ENCODE peak calls at places on chromosomes 1 and 21, in nine cellular contexts. T is GM23338, Z is OCI-LY7, Y is neural progenitor cell, P is hepatocyte, D is HCT116, F is PC-3, Q is GM23248, I is SK-N-SH. H is an unnamed sample. For H3K4me1, the result is how much of the 10 kb centered on the place peaks cover.

GRCh38 chr1:52602328-52603300 is at the start of gene GPX7:
- DNase-seq in T (peak), Z (no peak), Y (peak), P (peak), D (no peak), F (no peak), Q (peak), I (peak), H (peak)

GRCh38 chr1:40951943-40952743 is 27.4 kb upstream of the CTPS1 start:
- DNase-seq in T (peak), Z (peak), Y (peak), P (peak), D (peak), F (peak), Q (peak), I (peak), H (peak)

GRCh38 chr1:119376594-119376993 is 8.0 kb downstream of the HAO2 start:
- DNase-seq in T (no peak), Z (no peak), Y (no peak), P (no peak), D (no peak), F (no peak), Q (no peak), I (no peak), H (no peak)

GRCh38 chr1:53548031-53548491 is 88.9 kb downstream of the DMRTB1 start:
- DNase-seq in T (no peak), Z (no peak), Y (no peak), P (no peak), D (no peak), F (no peak), Q (no peak), I (peak), H (no peak)

GRCh38 chr1:28927442-28928305 is 13.3 kb downstream of the EPB41 start:
- DNase-seq in T (no peak), Z (peak), Y (peak), P (no peak), D (no peak), F (no peak), Q (peak), I (peak), H (peak)

GRCh38 chr1:201183209-201183608 is 7.4 kb upstream of the IGFN1 start:
- DNase-seq in T (no peak), Z (no peak), Y (no peak), P (no peak), D (no peak), F (no peak), Q (no peak), I (no peak), H (no peak)

GRCh38 chr1:201714542-201715276 is 114.2 kb upstream of the IPO9 start:
- DNase-seq in T (no peak), Z (no peak), Y (peak), P (peak), D (peak), F (peak), Q (peak), I (no peak), H (no peak)

GRCh38 chr1:170205301-170205700 is 59.5 kb downstream of the NTMT2 start:
- DNase-seq in T (no peak), Z (no peak), Y (no peak), P (no peak), D (no peak), F (no peak), Q (peak), I (no peak), H (no peak)

GRCh38 chr1:63662056-63662836 is 69.0 kb downstream of the PGM1 start:
- DNase-seq in T (no peak), Z (no peak), Y (no peak), P (no peak), D (peak), F (peak), Q (peak), I (no peak), H (no peak)

GRCh38 chr1:236692128-236692527 is 5.8 kb downstream of the ACTN2 start:
- DNase-seq in T (no peak), Z (no peak), Y (no peak), P (no peak), D (no peak), F (no peak), Q (no peak), I (no peak), H (no peak)

GRCh38 chr21:20971296-20971921 is 26.8 kb upstream of the NCAM2 start:
- DNase-seq in T (peak), Z (peak), Y (peak), P (peak), D (no peak), F (peak), Q (peak), I (peak), H (peak)

GRCh38 chr1:90045853-90046563 is 51.1 kb downstream of the ZNF326 start:
- DNase-seq in T (peak), Z (peak), Y (peak), P (peak), D (peak), F (peak), Q (peak), I (peak), H (peak)

GRCh38 chr1:27605796-27606707 is 2.1 kb upstream of the AHDC1 start:
- DNase-seq in T (peak), Z (peak), Y (peak), P (peak), D (peak), F (peak), Q (peak), I (peak), H (peak)

GRCh38 chr1:6208723-6209660 is 3.1 kb downstream of the RNF207 start:
- DNase-seq in T (peak), Z (no peak), Y (peak), P (peak), D (no peak), F (no peak), Q (peak), I (peak), H (no peak)

GRCh38 chr1:12621346-12622320 is 3.6 kb upstream of the DHRS3 start:
- DNase-seq in T (no peak), Z (no peak), Y (no peak), P (peak), D (no peak), F (no peak), Q (no peak), I (no peak), H (no peak)

GRCh38 chr1:56803561-56804156 is 15.5 kb downstream of the FYB2 start:
- DNase-seq in T (peak), Z (peak), Y (peak), P (peak), D (peak), F (peak), Q (peak), I (peak), H (peak)

GRCh38 chr1:12142891-12143630 is 23.7 kb upstream of the TNFRSF1B start:
- DNase-seq in T (no peak), Z (no peak), Y (no peak), P (no peak), D (no peak), F (no peak), Q (no peak), I (no peak), H (no peak)

GRCh38 chr1:99544328-99544727 is 101.6 kb upstream of the PALMD start:
- DNase-seq in T (no peak), Z (no peak), Y (no peak), P (peak), D (no peak), F (peak), Q (peak), I (no peak), H (no peak)

GRCh38 chr1:16386454-16387113 is 19.5 kb downstream of the SZRD1 start:
- DNase-seq in T (no peak), Z (no peak), Y (no peak), P (no peak), D (no peak), F (peak), Q (peak), I (peak), H (no peak)

GRCh38 chr1:169113613-169114119 is 7.2 kb downstream of the ATP1B1 start:
- DNase-seq in T (peak), Z (peak), Y (no peak), P (no peak), D (peak), F (peak), Q (peak), I (no peak), H (no peak)

GRCh38 chr1:197919523-197920301 is 2.5 kb downstream of the LHX9 start:
- DNase-seq in T (peak), Z (no peak), Y (peak), P (no peak), D (no peak), F (no peak), Q (no peak), I (peak), H (no peak)

GRCh38 chr1:111958911-111959310 is 30.6 kb downstream of the KCND3 start:
- DNase-seq in T (no peak), Z (no peak), Y (no peak), P (no peak), D (no peak), F (no peak), Q (no peak), I (no peak), H (no peak)

GRCh38 chr1:156644640-156645039 is 2.7 kb downstream of the BCAN start:
- DNase-seq in T (no peak), Z (no peak), Y (no peak), P (no peak), D (no peak), F (no peak), Q (no peak), I (no peak), H (no peak)

GRCh38 chr1:95122151-95122697 is 5.1 kb downstream of the TLCD4 start:
- DNase-seq in T (no peak), Z (no peak), Y (no peak), P (peak), D (no peak), F (no peak), Q (no peak), I (no peak), H (no peak)

GRCh38 chr1:95124342-95124741 is 7.2 kb downstream of the TLCD4 start:
- DNase-seq in T (no peak), Z (no peak), Y (no peak), P (no peak), D (no peak), F (no peak), Q (no peak), I (no peak), H (no peak)

GRCh38 chr1:95126846-95127245 is 9.7 kb downstream of the TLCD4 start:
- DNase-seq in T (no peak), Z (no peak), Y (no peak), P (no peak), D (no peak), F (no peak), Q (no peak), I (no peak), H (no peak)

GRCh38 chr1:95127380-95127779 is 10.2 kb downstream of the TLCD4 start:
- DNase-seq in T (no peak), Z (no peak), Y (no peak), P (no peak), D (no peak), F (no peak), Q (no peak), I (no peak), H (no peak)

GRCh38 chr1:95126366-95126765 is 9.2 kb downstream of the TLCD4 start:
- DNase-seq in T (no peak), Z (no peak), Y (no peak), P (no peak), D (no peak), F (no peak), Q (no peak), I (no peak), H (no peak)
- H3K4me1 ChIP-seq in T (under half), Z (under half), Y (under half), P (under half), D (under half), F (under half), Q (under half), I (under half), H (under half)

GRCh38 chr1:98460136-98460535 is 201.4 kb upstream of the SNX7 start:
- DNase-seq in T (no peak), Z (no peak), Y (no peak), P (no peak), D (no peak), F (no peak), Q (no peak), I (no peak), H (no peak)
- H2AFZ ChIP-seq in T (no peak), Z (no peak), Y (no peak), P (no peak), D (no peak), F (no peak), Q (no peak), I (no peak), H (no peak)

GRCh38 chr1:59556802-59557548 is 257.8 kb upstream of the HOOK1 start:
- DNase-seq in T (no peak), Z (no peak), Y (no peak), P (peak), D (peak), F (no peak), Q (no peak), I (no peak), H (no peak)
- TF ChIP-seq EZH2phosphoT487 in T (no peak), Z (no peak), Y (no peak), P (no peak), D (no peak), F (no peak), Q (no peak), I (no peak), H (no peak)

DNA sequence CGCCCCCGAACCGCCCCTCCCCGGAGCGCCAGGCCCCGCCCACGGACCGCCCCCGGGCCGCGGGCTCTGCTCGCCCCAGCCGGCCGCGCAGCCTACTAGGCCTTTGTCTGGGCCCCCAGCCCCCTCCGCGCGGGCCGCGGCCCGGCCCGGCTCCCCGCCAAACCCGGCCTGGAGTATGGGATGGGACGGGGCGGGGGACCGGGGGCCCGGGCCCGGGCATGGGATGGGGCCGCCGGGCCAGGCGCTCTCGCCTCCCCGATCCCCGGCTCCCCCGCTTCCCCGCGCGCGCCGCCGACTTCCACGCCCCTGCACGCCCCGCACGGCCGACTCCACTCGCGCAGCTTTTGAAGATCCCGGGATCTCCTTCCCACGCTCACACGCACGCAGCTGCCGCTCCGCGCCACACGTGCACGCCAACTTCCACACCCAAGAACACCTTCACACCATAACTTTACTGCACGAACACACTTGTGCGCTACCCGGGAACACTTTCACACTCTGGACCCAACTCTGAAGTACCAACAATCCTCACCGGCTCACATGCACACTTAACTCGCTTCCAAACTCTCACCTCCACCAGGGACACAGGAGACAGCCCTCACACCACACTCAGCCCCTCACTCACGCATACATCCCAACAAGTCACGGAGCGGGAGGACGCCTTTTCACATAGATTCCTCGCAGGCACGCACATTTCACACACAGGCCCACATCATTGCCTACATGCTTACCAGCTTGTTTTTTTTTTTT is 437 bp upstream of the HSPG2 start:
- DNase-seq in T (peak), Z (peak), Y (peak), P (peak), D (peak), F (peak), Q (peak), I (peak), H (peak)
- H3K4me1 ChIP-seq in T (under half), Z (under half), Y (half or more), P (half or more), D (under half), F (under half), Q (half or more), I (under half), H (under half)

GRCh38 chr1:213793482-213794067 is 194.2 kb upstream of the PROX1 start:
- DNase-seq in T (no peak), Z (no peak), Y (no peak), P (no peak), D (no peak), F (no peak), Q (no peak), I (no peak), H (no peak)
- H2AFZ ChIP-seq in T (no peak), Z (no peak), Y (no peak), P (no peak), D (no peak), F (no peak), Q (no peak), I (no peak), H (no peak)

GRCh38 chr1:241605146-241605805 is 34.9 kb downstream of the CHML start:
- DNase-seq in T (peak), Z (peak), Y (peak), P (peak), D (no peak), F (peak), Q (no peak), I (peak), H (no peak)
- TF ChIP-seq EZH2phosphoT487 in T (no peak), Z (no peak), Y (no peak), P (no peak), D (no peak), F (no peak), Q (no peak), I (no peak), H (no peak)